ENCODE peak calls at places on chromosomes 7 and 10, in six cellular contexts. A is stimulated activated naive B cell treated with anti-CD40 and anti-IgM and Interleukin-4, amounts not matched to agents 10 μg/mL and 1 μg/mL and 100 μg/mL, for 72 hours; H is activated CD8-positive, alpha-beta memory T cell treated with anti-CD3 and anti-CD28 coated beads, Interleukin-2, amount 50 U/mL, for 48 hours; C is AG04450; G is AG09309; Q is HTR-8/SVneo. O is an unnamed sample.

GRCh38 chr10:98344589-98345038 is 70.4 kb downstream of the PYROXD2 start:
- DNase-seq in A (no peak), C (peak; percentile 42), G (peak; percentile 90), Q (no peak), H (no peak), O (no peak)

GRCh38 chr10:11610151-11610854 is 1.1 kb downstream of the USP6NL start:
- DNase-seq in C (no peak), H (no peak), A (no peak), G (no peak), Q (no peak), O (no peak)

GRCh38 chr10:62638062-62638477 is 166.4 kb upstream of the ADO start:
- DNase-seq in A (peak; percentile 57), Q (no peak), G (no peak), H (no peak), C (no peak), O (no peak)

GRCh38 chr10:132869621-132870020 is 72.7 kb downstream of the CFAP46 start:
- DNase-seq in A (no peak), C (no peak), Q (no peak), H (peak; percentile 10), G (no peak), O (no peak)

GRCh38 chr10:45470098-45471012 is 96.3 kb downstream of the ALOX5 start:
- DNase-seq in Q (no peak), A (peak; percentile 41), C (peak; percentile 44), G (no peak), H (peak; percentile 62), O (peak; percentile 39)

GRCh38 chr7:75624134-75624832 is 114.5 kb downstream of the HIP1 start:
- DNase-seq in C (peak; percentile 26), H (no peak), A (no peak), G (peak; percentile 31), Q (no peak), O (no peak)

GRCh38 chr7:631966-632830 is 94.3 kb upstream of the DNAAF5 start:
- DNase-seq in Q (no peak), C (no peak), H (no peak), G (no peak), A (no peak), O (no peak)

GRCh38 chr7:762891-763290 is 35.8 kb upstream of the PRKAR1B start:
- DNase-seq in Q (no peak), G (no peak), H (no peak), A (no peak), C (no peak), O (no peak)

GRCh38 chr7:46146454-46147255 is 225.6 kb upstream of the IGFBP3 start:
- DNase-seq in H (no peak), Q (peak; percentile 58), A (no peak), C (no peak), G (peak; percentile 91), O (no peak)

GRCh38 chr7:129671276-129671675 is 59.8 kb downstream of the NRF1 start:
- DNase-seq in A (no peak), Q (no peak), C (no peak), H (no peak), G (no peak), O (no peak)

GRCh38 chr10:73810735-73811465 is 498 bp downstream of the NDST2 start:
- DNase-seq in A (peak; percentile 33), H (peak; percentile 81), G (no peak), C (no peak), Q (peak; percentile 45), O (peak; percentile 55)

GRCh38 chr7:37488163-37488759 is 39.6 kb upstream of the ELMO1 start:
- DNase-seq in Q (no peak), A (no peak), H (no peak), G (no peak), C (no peak), O (no peak)

GRCh38 chr7:38413784-38414183 is 140.3 kb upstream of the TARP start:
- DNase-seq in G (no peak), Q (no peak), H (no peak), C (no peak), A (peak; percentile 22), O (peak; percentile 29)

GRCh38 chr7:145633513-145633912 is 483.1 kb upstream of the CNTNAP2 start:
- DNase-seq in G (no peak), A (no peak), H (no peak), C (no peak), Q (no peak), O (no peak)

GRCh38 chr10:31622993-31623392 is 304.0 kb downstream of the ZEB1 start:
- DNase-seq in H (no peak), Q (no peak), A (no peak), G (peak; percentile 97), C (no peak), O (no peak)

GRCh38 chr7:50502001-50502684 is 52.0 kb upstream of the FIGNL1 start:
- DNase-seq in A (no peak), G (peak; percentile 62), C (peak; percentile 76), Q (peak; percentile 10), H (no peak), O (no peak)

GRCh38 chr7:30531286-30531685 is 26.7 kb upstream of the GGCT start:
- DNase-seq in C (no peak), Q (no peak), A (no peak), H (no peak), G (no peak), O (no peak)

GRCh38 chr10:43931308-43931930 is 282.7 kb upstream of the ZNF32 start:
- DNase-seq in A (no peak), H (no peak), C (peak; percentile 50), G (peak; percentile 48), Q (peak; percentile 54), O (no peak)

O was measured in GM10248.